ENCODE peak calls at places on chromosome 16, in four cellular contexts. B is OCI-LY7, N is AG04450, T is A673. S is an unnamed sample.

GRCh38 chr16:75080205-75081029 is 36.2 kb downstream of the LDHD start:
- DNase-seq in N (peak; percentile 60), T (no peak), B (no peak), S (no peak)

GRCh38 chr16:81136331-81137011 is 40.3 kb upstream of the GCSH start:
- DNase-seq in N (no peak), B (no peak), T (peak; percentile 71), S (no peak)

GRCh38 chr16:27314161-27314723 is 468 bp downstream of the IL4R start:
- DNase-seq in N (peak; percentile 84), T (peak; percentile 28), B (no peak), S (no peak)

GRCh38 chr16:22614271-22614947 is 103.7 kb downstream of the NPIPB5 start:
- DNase-seq in T (no peak), B (no peak), N (no peak), S (no peak)

GRCh38 chr16:24975428-24975889 is 39.7 kb downstream of the ARHGAP17 start:
- DNase-seq in T (peak; percentile 25), N (no peak), B (peak; percentile 89), S (no peak)

GRCh38 chr16:66551788-66552287 is 538 bp upstream of the CKLF start:
- DNase-seq in N (no peak), B (peak; percentile 26), T (no peak), S (no peak)

GRCh38 chr16:69498926-69499325 is 66.8 kb upstream of the NFAT5 start:
- DNase-seq in T (no peak), N (no peak), B (no peak), S (no peak)

GRCh38 chr16:81444448-81445121 is at the start of gene CMIP:
- DNase-seq in B (peak; percentile 89), N (peak; percentile 37), T (peak; percentile 83), S (peak; percentile 37)

GRCh38 chr16:7392206-7392605 is 59.6 kb downstream of the RBFOX1 start:
- DNase-seq in N (no peak), T (no peak), B (no peak), S (no peak)

GRCh38 chr16:19432429-19432828 is 14.7 kb downstream of the TMC5 start:
- DNase-seq in T (no peak), N (no peak), B (no peak), S (no peak)

GRCh38 chr16:87851141-87851587 is 18.1 kb downstream of the SLC7A5 start:
- DNase-seq in T (no peak), N (no peak), B (no peak), S (no peak)

GRCh38 chr16:20175358-20175757 is 101.7 kb upstream of the GPR139 start:
- DNase-seq in N (no peak), T (no peak), B (no peak), S (no peak)

GRCh38 chr16:64933890-64934289 is 188.0 kb downstream of the CDH11 start:
- DNase-seq in N (no peak), B (no peak), T (no peak), S (no peak)

GRCh38 chr16:85696761-85697160 is 8.0 kb upstream of the GINS2 start:
- DNase-seq in B (no peak), N (no peak), T (no peak), S (no peak)
- H3K27ac ChIP-seq in B (no peak overlapping the region), N (no peak overlapping the region), T (no peak overlapping the region), S (no peak overlapping the region)

GRCh38 chr16:3854740-3855139 is 25.8 kb downstream of the CREBBP start:
- DNase-seq in T (no peak), B (no peak), N (no peak), S (no peak)

GRCh38 chr16:3846087-3846486 is 34.4 kb downstream of the CREBBP start:
- DNase-seq in B (no peak), T (no peak), N (no peak), S (no peak)

GRCh38 chr16:3850544-3850899 is 30.0 kb downstream of the CREBBP start:
- DNase-seq in T (no peak), N (no peak), B (no peak), S (no peak)

GRCh38 chr16:3846595-3847091 is 33.9 kb downstream of the CREBBP start:
- DNase-seq in B (no peak), T (no peak), N (no peak), S (no peak)

DNA sequence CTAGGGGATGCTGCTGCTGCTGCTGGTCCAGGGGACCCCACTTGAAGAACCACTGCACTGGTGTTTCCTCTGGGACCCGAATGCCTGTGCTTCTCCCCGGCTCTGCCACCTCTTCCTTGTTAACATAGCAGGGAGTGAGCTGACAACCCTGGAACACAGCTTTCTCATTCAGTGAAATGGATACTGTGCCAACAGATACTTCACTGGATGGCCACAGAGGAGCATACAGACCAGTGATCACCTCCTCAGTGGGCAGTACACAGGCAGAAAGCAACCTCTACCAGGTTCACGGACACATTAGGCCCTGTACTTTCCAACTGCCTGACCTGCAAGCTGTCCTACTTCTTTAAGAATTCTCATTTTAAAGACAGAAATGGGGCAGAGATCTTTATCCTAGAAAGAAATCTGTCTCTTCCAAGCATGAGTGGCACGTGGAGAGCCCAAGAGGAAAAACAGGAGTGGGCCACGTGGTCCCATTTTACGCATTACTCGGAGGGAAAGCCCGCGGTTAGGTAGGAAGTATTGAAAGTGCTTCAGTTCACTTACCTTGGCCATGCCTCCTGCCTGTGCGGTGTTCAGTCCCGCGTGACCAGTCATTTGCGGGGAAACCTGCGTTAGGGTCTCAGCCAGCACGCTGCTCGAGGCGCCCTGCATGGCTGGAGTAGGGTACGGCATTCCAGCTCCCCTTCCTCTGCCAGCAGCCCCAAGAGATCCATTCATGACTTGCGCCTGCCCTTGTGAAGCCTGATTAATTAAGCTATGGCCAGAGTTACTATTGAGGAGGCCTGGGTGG is 30.6 kb downstream of the CREBBP start:
- DNase-seq in T (no peak), N (no peak), B (no peak), S (no peak)
- H3K27ac ChIP-seq in T (no peak overlapping the region), N (peak overlapping the region; percentile 77), B (no peak overlapping the region), S (peak overlapping the region; percentile 25)

GRCh38 chr16:2147378-2147777 is 1.0 kb upstream of the RAB26 start:
- DNase-seq in T (no peak), B (no peak), N (no peak), S (no peak)
- H3K27ac ChIP-seq in T (no peak overlapping the region), B (no peak overlapping the region), N (no peak overlapping the region), S (peak overlapping the region; percentile 79)

DNA sequence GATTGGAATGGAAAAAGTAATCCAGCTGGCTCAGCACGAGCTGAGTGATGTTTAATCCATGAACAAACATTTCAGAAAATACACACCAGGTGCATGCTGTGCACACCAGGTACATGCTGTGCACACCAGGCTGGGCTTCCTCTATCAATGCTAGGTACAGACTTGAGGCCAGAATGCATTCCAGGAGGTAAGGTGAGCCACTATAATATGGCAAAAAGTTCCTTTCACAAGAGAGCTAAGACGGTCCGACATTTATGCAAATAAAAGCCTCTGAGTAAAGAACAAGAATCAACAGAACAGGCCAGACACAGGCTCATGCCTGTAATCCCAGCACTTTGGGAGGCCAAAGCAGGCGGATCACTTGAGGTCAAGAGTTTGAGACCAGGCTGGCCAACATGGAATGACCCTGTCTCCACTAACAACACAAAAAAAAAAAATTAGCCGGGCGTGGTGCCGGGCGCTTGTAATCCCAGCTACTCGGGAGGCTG is 128.2 kb downstream of the ZNF778 start:
- DNase-seq in N (no peak), T (no peak), B (no peak), S (no peak)
- H3K27ac ChIP-seq in N (no peak overlapping the region), T (no peak overlapping the region), B (no peak overlapping the region), S (peak overlapping the region; percentile 72)

DNA sequence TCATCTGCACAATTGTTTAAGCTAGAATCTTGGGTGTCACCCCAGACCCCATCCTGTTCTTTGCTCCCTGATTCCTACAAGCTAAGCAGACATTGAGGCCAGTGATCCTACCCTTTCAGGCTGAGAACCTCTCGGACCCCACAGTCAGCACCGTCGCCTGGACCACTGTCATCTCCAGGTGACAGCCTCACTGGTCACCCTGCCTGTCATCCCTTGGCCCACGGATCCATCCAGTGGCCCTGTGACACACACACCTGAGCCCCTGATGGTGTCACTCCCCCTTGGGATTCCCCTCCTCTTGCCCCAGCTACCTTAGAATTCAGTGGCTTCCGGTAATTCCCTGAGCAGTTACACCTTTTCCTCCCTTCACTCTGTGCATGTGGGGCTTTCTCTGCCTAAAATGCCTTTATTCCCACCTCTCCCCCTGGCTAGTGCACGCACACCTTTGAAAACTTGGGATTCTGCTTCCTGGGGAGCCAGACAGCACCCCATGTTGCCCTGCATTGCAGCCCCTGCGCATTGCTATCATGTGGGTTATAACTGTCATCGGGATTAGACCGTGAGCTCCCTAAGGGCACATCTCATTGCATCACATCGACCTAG is 3.0 kb downstream of the C16orf86 start:
- DNase-seq in N (no peak), B (no peak), T (no peak), S (no peak)
- H3K27ac ChIP-seq in N (no peak overlapping the region), B (peak overlapping the region; percentile 80), T (no peak overlapping the region), S (no peak overlapping the region)

GRCh38 chr16:11118479-11118878 is 137.5 kb downstream of the SOCS1 start:
- DNase-seq in N (no peak), T (no peak), B (no peak), S (no peak)
- H3K27ac ChIP-seq in N (no peak overlapping the region), T (no peak overlapping the region), B (no peak overlapping the region), S (no peak overlapping the region)

GRCh38 chr16:67749436-67750078 is 30.4 kb upstream of the GFOD2 start:
- DNase-seq in B (no peak), T (no peak), N (no peak), S (no peak)
- H3K27ac ChIP-seq in B (no peak overlapping the region), T (no peak overlapping the region), N (no peak overlapping the region), S (peak overlapping the region; percentile 68)

GRCh38 chr16:56769674-56770073 is 39.7 kb downstream of the NUP93 start:
- DNase-seq in B (no peak), N (no peak), T (peak; percentile 41), S (no peak)
- H3K27ac ChIP-seq in B (no peak overlapping the region), N (no peak overlapping the region), T (peak overlapping the region; percentile 14), S (no peak overlapping the region)

GRCh38 chr16:17518441-17518840 is 47.7 kb upstream of the XYLT1 start:
- DNase-seq in T (no peak), B (no peak), N (no peak), S (no peak)
- H3K27ac ChIP-seq in T (no peak overlapping the region), B (no peak overlapping the region), N (peak overlapping the region; percentile 78), S (no peak overlapping the region)